ENCODE peak calls at places on chromosomes 4 and X, in eight cellular contexts. G, P, C, X, A, N, E and K are unnamed samples.

GRCh38 chr4:122764808-122765189 is 32.3 kb downstream of the BBS12 start:
- DNase-seq in G (peak), P (no peak), C (no peak), X (no peak), A (peak), N (no peak), E (peak), K (no peak)

GRCh38 chr4:38400946-38401345 is 263.1 kb upstream of the KLF3 start:
- DNase-seq in G (no peak), P (no peak), C (no peak), X (no peak), A (no peak), N (no peak), E (no peak), K (no peak)

GRCh38 chrX:2351999-2352995 is 148.5 kb downstream of the DHRSX start:
- DNase-seq in G (peak), P (no peak), C (no peak), X (no peak), A (no peak), N (no peak), E (peak), K (no peak)

GRCh38 chr4:73902038-73902637 is 32.9 kb downstream of the CXCL1 start:
- DNase-seq in G (peak), P (no peak), C (no peak), X (no peak), A (no peak), N (no peak), E (peak), K (no peak)

GRCh38 chrX:70041993-70042392 is 7.7 kb downstream of the AWAT2 start:
- DNase-seq in G (no peak), P (no peak), C (no peak), X (no peak), A (no peak), N (no peak), E (no peak), K (no peak)

GRCh38 chrX:71060127-71060526 is 8.0 kb downstream of the SNX12 start:
- DNase-seq in G (no peak), P (no peak), C (no peak), X (no peak), A (no peak), N (no peak), E (no peak), K (no peak)

GRCh38 chr4:184845367-184846011 is 19.7 kb upstream of the ACSL1 start:
- DNase-seq in G (peak), P (no peak), C (no peak), X (no peak), A (no peak), N (no peak), E (peak), K (no peak)

GRCh38 chr4:181525641-181526040 is 717.6 kb upstream of the TENM3 start:
- DNase-seq in G (no peak), P (no peak), C (no peak), X (no peak), A (no peak), N (no peak), E (no peak), K (no peak)

GRCh38 chr4:102781570-102781969 is 20.8 kb upstream of the MANBA start:
- DNase-seq in G (no peak), P (no peak), C (no peak), X (no peak), A (no peak), N (no peak), E (no peak), K (no peak)

GRCh38 chrX:57367649-57368048 is 81.1 kb downstream of the FAAH2 start:
- DNase-seq in G (no peak), P (no peak), C (no peak), X (no peak), A (no peak), N (no peak), E (peak), K (no peak)

GRCh38 chr4:15654556-15655222 is 468 bp downstream of the FBXL5 start:
- DNase-seq in G (peak), P (peak), C (peak), X (peak), A (no peak), N (peak), E (peak), K (no peak)

GRCh38 chr4:115201042-115201330 is 87.6 kb upstream of the NDST4 start:
- DNase-seq in G (no peak), P (no peak), C (no peak), X (no peak), A (no peak), N (no peak), E (no peak), K (no peak)

GRCh38 chrX:69503835-69504625 is at the start of gene NALF2:
- DNase-seq in G (peak), P (peak), C (peak), X (peak), A (peak), N (peak), E (peak), K (no peak)

GRCh38 chr4:66225539-66225938 is 555.2 kb upstream of the EPHA5 start:
- DNase-seq in G (no peak), P (no peak), C (no peak), X (no peak), A (no peak), N (no peak), E (no peak), K (no peak)

GRCh38 chr4:124943145-124943889 is 230.8 kb upstream of the ANKRD50 start:
- DNase-seq in G (peak), P (no peak), C (no peak), X (no peak), A (no peak), N (no peak), E (peak), K (no peak)

GRCh38 chrX:140709421-140709846 is at the start of gene LINC00632:
- DNase-seq in G (no peak), P (no peak), C (no peak), X (peak), A (no peak), N (no peak), E (no peak), K (no peak)

GRCh38 chrX:136619889-136620505 is 28.0 kb upstream of the CD40LG start:
- DNase-seq in G (no peak), P (no peak), C (no peak), X (no peak), A (no peak), N (no peak), E (no peak), K (no peak)

GRCh38 chr4:168218663-168219062 is 99.9 kb downstream of the DDX60 start:
- DNase-seq in G (peak), P (no peak), C (no peak), X (no peak), A (no peak), N (no peak), E (peak), K (no peak)

GRCh38 chrX:10176121-10177003 is 19.6 kb downstream of the CLCN4 start:
- DNase-seq in G (no peak), P (no peak), C (no peak), X (no peak), A (no peak), N (no peak), E (no peak), K (peak)

GRCh38 chr4:109359040-109359646 is 56.7 kb upstream of the COL25A1 start:
- DNase-seq in G (peak), P (no peak), C (no peak), X (no peak), A (no peak), N (no peak), E (no peak), K (no peak)

GRCh38 chrX:21225643-21226042 is 148.6 kb upstream of the CNKSR2 start:
- DNase-seq in G (peak), P (no peak), C (no peak), X (no peak), A (no peak), N (no peak), E (no peak), K (no peak)

GRCh38 chrX:119693032-119693995 is at the start of gene SEPTIN6:
- DNase-seq in G (peak), P (peak), C (peak), X (peak), A (peak), N (peak), E (peak), K (peak)

GRCh38 chr4:158760866-158761265 is 8.0 kb upstream of the FNIP2 start:
- DNase-seq in G (no peak), P (no peak), C (no peak), X (no peak), A (no peak), N (no peak), E (no peak), K (no peak)

GRCh38 chr4:175930471-175930870 is 118.4 kb upstream of the GPM6A start:
- DNase-seq in G (no peak), P (no peak), C (no peak), X (no peak), A (no peak), N (no peak), E (peak), K (no peak)

GRCh38 chr4:156875697-156876096 is 95.9 kb downstream of the PDGFC start:
- DNase-seq in G (no peak), P (no peak), C (no peak), X (no peak), A (no peak), N (no peak), E (no peak), K (no peak)

GRCh38 chr4:106864231-106864630 is 171.9 kb downstream of the DKK2 start:
- DNase-seq in G (peak), P (no peak), C (no peak), X (no peak), A (no peak), N (no peak), E (peak), K (no peak)

GRCh38 chrX:128975716-128976115 is 547.6 kb downstream of the SMARCA1 start:
- DNase-seq in G (peak), P (no peak), C (peak), X (peak), A (peak), N (no peak), E (peak), K (no peak)

GRCh38 chr4:95728145-95728544 is 111.7 kb upstream of the PDHA2 start:
- DNase-seq in G (peak), P (no peak), C (no peak), X (no peak), A (no peak), N (peak), E (peak), K (no peak)

GRCh38 chrX:16112428-16112827 is 10.9 kb upstream of the GRPR start:
- DNase-seq in G (no peak), P (no peak), C (no peak), X (no peak), A (no peak), N (no peak), E (peak), K (no peak)

GRCh38 chr4:112704991-112705845 is 68.3 kb downstream of the LARP7 start:
- DNase-seq in G (peak), P (no peak), C (peak), X (peak), A (peak), N (peak), E (peak), K (no peak)